ENCODE peak calls at places on chromosomes 16 and 17, in six cellular contexts. J, N, O, Q, I and F are unnamed samples. For H3K4me1, the result is how much of the 10 kb centered on the place peaks cover.

GRCh38 chr17:31558748-31559646 is 167.5 kb downstream of the RAB11FIP4 start:
- DNase-seq in I (peak), J (peak), Q (peak), O (peak), N (peak), F (peak)

GRCh38 chr16:75264531-75264998 is 13.1 kb upstream of the BCAR1 start:
- DNase-seq in Q (no peak), O (no peak), J (no peak), N (no peak), I (no peak), F (no peak)

GRCh38 chr16:56625943-56626654 is 518 bp downstream of the MT1E start:
- DNase-seq in Q (no peak), I (no peak), J (no peak), N (peak), O (no peak), F (peak)

GRCh38 chr17:7982666-7983065 is 19.7 kb upstream of the GUCY2D start:
- DNase-seq in Q (no peak), I (no peak), N (peak), O (no peak), J (peak), F (no peak)

GRCh38 chr17:80927791-80928216 is 63.8 kb upstream of the CHMP6 start:
- DNase-seq in I (no peak), Q (peak), N (peak), O (no peak), J (peak), F (no peak)

GRCh38 chr16:58814348-58814801 is 80.3 kb upstream of the GOT2 start:
- DNase-seq in J (peak), Q (peak), I (no peak), N (peak), O (peak), F (peak)

GRCh38 chr16:53099318-53100130 is 44.7 kb downstream of the CHD9 start:
- DNase-seq in O (peak), I (peak), J (peak), N (peak), Q (peak), F (peak)

GRCh38 chr16:9258423-9259051 is 167.1 kb downstream of the HAPSTR1 start:
- DNase-seq in J (peak), N (peak), Q (no peak), O (peak), I (no peak), F (peak)

GRCh38 chr17:5049314-5049819 is 14.1 kb upstream of the SLC52A1 start:
- DNase-seq in I (peak), O (peak), J (no peak), Q (no peak), N (no peak), F (peak)

GRCh38 chr16:55861288-55861687 is 13.9 kb downstream of the CES5A start:
- DNase-seq in O (no peak), J (no peak), Q (no peak), N (no peak), I (no peak), F (no peak)

GRCh38 chr16:450800-451512 is 25.5 kb downstream of the RAB11FIP3 start:
- DNase-seq in Q (no peak), O (no peak), J (no peak), N (no peak), I (no peak), F (no peak)

GRCh38 chr17:60164697-60165096 is 14.9 kb downstream of the CA4 start:
- DNase-seq in N (no peak), Q (peak), O (no peak), I (no peak), J (no peak), F (no peak)

GRCh38 chr16:2238396-2239230 is 2.4 kb downstream of the DNASE1L2 start:
- DNase-seq in N (no peak), O (no peak), Q (no peak), J (no peak), I (no peak), F (peak)

GRCh38 chr17:16085066-16085699 is 85.6 kb downstream of the TTC19 start:
- DNase-seq in Q (no peak), N (peak), O (no peak), I (no peak), J (no peak), F (no peak)

GRCh38 chr17:75845058-75845711 is 981 bp upstream of the UNC13D start:
- DNase-seq in O (peak), Q (peak), N (peak), I (no peak), J (peak), F (peak)

GRCh38 chr17:75846701-75847594 is 2.7 kb upstream of the UNC13D start:
- DNase-seq in N (no peak), J (peak), O (no peak), I (no peak), Q (no peak), F (no peak)

GRCh38 chr17:75847595-75848522 is 3.7 kb upstream of the UNC13D start:
- DNase-seq in O (no peak), N (no peak), Q (no peak), I (no peak), J (no peak), F (no peak)

GRCh38 chr17:75844530-75845057 is 390 bp upstream of the UNC13D start:
- DNase-seq in J (no peak), Q (peak), I (no peak), O (no peak), N (no peak), F (peak)

GRCh38 chr17:75845933-75846700 is 1.9 kb upstream of the UNC13D start:
- DNase-seq in I (no peak), N (no peak), J (no peak), Q (no peak), O (no peak), F (no peak)
- H3K4me1 ChIP-seq in I (under half), N (under half), J (under half), Q (under half), O (under half), F (under half)

DNA sequence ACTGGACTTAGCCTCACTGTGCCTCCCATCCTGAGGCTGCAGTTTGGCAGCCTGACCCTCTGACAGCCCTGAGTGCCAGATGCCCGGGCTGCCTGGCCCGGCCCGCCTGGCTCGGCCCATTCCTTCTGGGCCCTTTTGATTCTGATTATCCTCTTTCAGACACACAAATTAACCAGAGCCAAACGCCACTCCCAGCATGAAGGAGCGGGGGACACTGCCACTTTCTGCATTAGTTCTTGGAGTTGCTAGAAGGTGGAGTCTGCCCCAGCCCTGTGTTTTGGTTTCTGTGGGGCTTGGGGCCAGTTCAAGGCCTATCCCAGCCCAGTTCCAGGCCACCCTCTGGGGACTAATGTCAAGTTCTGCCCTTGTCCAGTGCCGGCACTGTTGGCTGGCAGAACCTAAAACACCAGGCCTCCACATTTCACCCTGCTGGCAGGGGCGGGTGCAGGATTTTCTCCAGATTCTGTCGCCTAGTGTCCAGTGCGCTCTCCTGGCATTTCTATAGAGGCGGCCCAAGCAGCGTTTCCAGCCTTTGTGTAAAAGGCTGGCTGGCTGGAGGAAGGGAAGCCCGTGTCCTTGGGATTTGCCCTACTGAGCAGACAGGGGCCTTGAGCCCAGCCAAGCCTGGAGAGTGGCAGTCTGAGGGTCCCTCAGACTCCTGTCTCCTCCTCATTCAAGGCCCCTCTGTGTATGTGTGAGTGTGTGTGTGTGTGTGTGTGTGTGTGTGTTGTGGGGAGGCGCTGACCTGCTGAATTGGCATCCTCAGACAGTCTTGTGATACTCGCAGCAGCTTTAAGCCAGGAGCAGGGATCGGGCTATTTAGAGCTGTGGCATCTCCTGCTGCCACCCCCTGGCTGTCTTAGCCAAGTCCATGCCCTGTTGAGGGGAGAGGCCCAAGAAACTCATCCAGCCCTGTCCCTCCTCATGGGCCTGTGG is 21.4 kb downstream of the PLCD3 start:
- DNase-seq in N (peak), O (no peak), Q (no peak), I (no peak), J (peak), F (no peak)
- H3K27ac ChIP-seq in N (no peak), O (no peak), Q (peak), I (no peak), J (peak), F (no peak)

GRCh38 chr17:14330492-14330920 is 29.6 kb downstream of the HS3ST3B1 start:
- DNase-seq in I (no peak), O (no peak), J (no peak), N (peak), Q (no peak), F (no peak)
- H3K4me3 ChIP-seq in I (no peak), O (no peak), J (no peak), N (no peak), Q (no peak), F (no peak)

GRCh38 chr16:17463335-17463734 is 7.4 kb downstream of the XYLT1 start:
- DNase-seq in O (no peak), N (no peak), Q (no peak), J (no peak), I (no peak), F (no peak)
- H3K4me1 ChIP-seq in O (under half), N (under half), Q (under half), J (under half), I (under half), F (under half)

GRCh38 chr17:34637041-34637547 is 57.7 kb downstream of the TMEM132E start:
- DNase-seq in I (no peak), O (no peak), J (no peak), Q (no peak), N (no peak), F (no peak)

GRCh38 chr17:34641368-34641767 is 62.0 kb downstream of the TMEM132E start:
- DNase-seq in N (no peak), I (no peak), O (no peak), J (no peak), Q (no peak), F (no peak)

GRCh38 chr17:34637548-34638525 is 58.5 kb downstream of the TMEM132E start:
- DNase-seq in Q (peak), N (peak), I (peak), J (peak), O (peak), F (peak)

GRCh38 chr17:34638526-34639260 is 59.3 kb downstream of the TMEM132E start:
- DNase-seq in O (no peak), N (no peak), I (no peak), Q (no peak), J (no peak), F (no peak)

GRCh38 chr17:34639706-34640425 is 60.5 kb downstream of the TMEM132E start:
- DNase-seq in J (no peak), Q (no peak), N (no peak), O (no peak), I (no peak), F (peak)
- H3K27ac ChIP-seq in J (no peak), Q (no peak), N (no peak), O (no peak), I (no peak), F (no peak)

GRCh38 chr16:79286646-79287423 is 313.7 kb downstream of the MAF start:
- DNase-seq in N (no peak), Q (peak), J (no peak), I (no peak), O (peak), F (peak)
- H3K4me3 ChIP-seq in N (no peak), Q (peak), J (no peak), I (peak), O (peak), F (no peak)

DNA sequence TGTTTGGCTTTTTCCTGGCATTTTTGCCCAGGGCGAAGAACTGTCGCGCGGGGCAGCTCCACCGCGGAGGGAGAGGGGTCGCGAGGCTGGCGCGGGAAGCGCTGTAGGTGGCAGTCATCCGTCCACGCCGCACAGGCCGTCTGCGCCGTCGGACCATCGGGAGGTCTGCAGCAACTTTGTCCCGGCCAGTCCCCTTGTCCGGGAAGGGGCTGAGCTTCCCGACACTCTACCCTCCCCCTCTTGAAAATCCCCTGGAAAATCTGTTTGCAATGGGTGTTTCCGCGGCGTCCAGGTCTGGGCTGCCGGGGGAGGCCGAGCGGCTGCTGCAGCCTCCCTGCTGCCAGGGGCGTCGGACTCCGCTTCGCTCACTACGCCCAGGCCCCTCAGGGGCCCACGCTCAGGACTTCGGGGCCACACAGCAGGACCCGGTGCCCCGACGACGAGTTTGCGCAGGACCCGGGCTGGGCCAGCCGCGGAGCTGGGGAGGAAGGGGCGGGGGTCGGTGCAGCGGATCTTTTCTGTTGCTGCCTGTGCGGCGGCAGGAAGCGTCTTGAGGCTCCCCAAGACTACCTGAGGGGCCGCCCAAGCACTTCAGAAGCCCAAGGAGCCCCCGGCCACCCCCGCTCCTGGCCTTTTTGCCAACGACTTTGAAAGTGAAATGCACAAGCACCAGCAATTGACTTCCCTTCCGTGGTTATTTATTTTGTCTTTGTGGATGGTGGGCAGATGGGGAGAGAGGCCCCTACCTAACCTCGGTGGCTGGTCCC is 2.3 kb upstream of the CBX4 start:
- DNase-seq in Q (no peak), N (no peak), I (no peak), J (no peak), O (no peak), F (no peak)
- H3K4me1 ChIP-seq in Q (half or more), N (under half), I (half or more), J (under half), O (under half), F (under half)

DNA sequence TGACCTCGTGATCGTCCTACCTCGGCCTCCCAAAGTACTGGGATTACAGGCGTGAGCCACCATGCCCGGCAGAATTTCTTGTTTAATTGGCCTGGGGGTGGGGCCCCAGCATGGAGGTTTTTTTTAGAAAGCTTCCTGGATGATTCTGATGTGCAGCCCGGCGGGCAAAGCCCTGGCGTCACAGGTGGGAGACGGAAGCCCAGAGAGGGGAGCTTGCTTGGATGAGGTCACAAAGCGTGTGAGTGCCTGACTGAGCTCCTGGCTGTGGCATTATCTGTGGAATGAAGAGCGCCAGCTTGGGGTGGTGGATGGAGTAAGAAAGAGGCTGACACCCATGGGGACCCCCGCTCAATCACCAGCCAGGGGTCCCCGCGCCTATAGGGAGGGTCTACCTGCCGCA is 4.1 kb downstream of the VASN start:
- DNase-seq in Q (no peak), I (no peak), J (no peak), N (peak), O (no peak), F (no peak)
- H3K27ac ChIP-seq in Q (peak), I (no peak), J (no peak), N (peak), O (no peak), F (no peak)

GRCh38 chr17:79792984-79793923 is 3.6 kb downstream of the CBX8 start:
- DNase-seq in I (no peak), Q (no peak), O (no peak), J (no peak), N (peak), F (no peak)
- H3K4me3 ChIP-seq in I (no peak), Q (peak), O (no peak), J (peak), N (peak), F (no peak)

GRCh38 chr17:29180051-29180787 is at the start of gene MYO18A:
- DNase-seq in N (peak), J (peak), O (peak), Q (peak), I (peak), F (peak)
- H3K4me1 ChIP-seq in N (under half), J (under half), O (under half), Q (under half), I (under half), F (under half)